ENCODE peak calls at places on chromosomes 3 and 15, in ten cellular contexts. U, W, F, K, Q, L, X, N, J and O are unnamed samples.

GRCh38 chr3:161489390-161489789 is 7.2 kb upstream of the OTOL1 start:
- DNase-seq in U (no peak), W (no peak), F (no peak), K (no peak), Q (no peak), L (no peak), X (no peak), N (no peak), J (no peak), O (no peak)

GRCh38 chr15:92672102-92672501 is 16.5 kb upstream of the FAM174B start:
- DNase-seq in U (no peak), W (no peak), F (no peak), K (no peak), Q (no peak), L (no peak), X (no peak), N (no peak), J (no peak), O (no peak)

GRCh38 chr15:31275331-31276262 is 51.0 kb upstream of the KLF13 start:
- DNase-seq in U (no peak), W (peak), F (no peak), K (no peak), Q (no peak), L (no peak), X (no peak), N (no peak), J (no peak), O (no peak)

GRCh38 chr3:38595393-38595792 is 54.1 kb downstream of the SCN5A start:
- DNase-seq in U (no peak), W (no peak), F (no peak), K (no peak), Q (no peak), L (no peak), X (no peak), N (no peak), J (peak), O (no peak)

GRCh38 chr3:169044341-169045113 is 619.0 kb downstream of the MECOM start:
- DNase-seq in U (peak), W (no peak), F (peak), K (no peak), Q (no peak), L (no peak), X (no peak), N (no peak), J (peak), O (peak)

GRCh38 chr15:39511000-39511914 is 69.6 kb upstream of the THBS1 start:
- DNase-seq in U (peak), W (peak), F (peak), K (peak), Q (no peak), L (no peak), X (no peak), N (no peak), J (peak), O (peak)

GRCh38 chr3:99172736-99173657 is 271.5 kb upstream of the DCBLD2 start:
- DNase-seq in U (peak), W (no peak), F (peak), K (peak), Q (no peak), L (peak), X (no peak), N (peak), J (peak), O (peak)

GRCh38 chr3:13380991-13381390 is 39.1 kb downstream of the NUP210 start:
- DNase-seq in U (no peak), W (no peak), F (peak), K (no peak), Q (no peak), L (no peak), X (no peak), N (no peak), J (no peak), O (no peak)

GRCh38 chr3:64460877-64461276 is 226.9 kb downstream of the ADAMTS9 start:
- DNase-seq in U (peak), W (no peak), F (peak), K (peak), Q (no peak), L (no peak), X (no peak), N (no peak), J (peak), O (peak)

GRCh38 chr15:67198157-67198754 is 56.2 kb downstream of the AAGAB start:
- DNase-seq in U (no peak), W (no peak), F (no peak), K (no peak), Q (peak), L (no peak), X (no peak), N (no peak), J (no peak), O (no peak)

GRCh38 chr3:48926425-48927392 is 8.1 kb downstream of the ARIH2 start:
- DNase-seq in U (no peak), W (no peak), F (no peak), K (no peak), Q (no peak), L (no peak), X (no peak), N (peak), J (peak), O (no peak)

GRCh38 chr3:98812851-98813374 is 49.8 kb downstream of the ST3GAL6 start:
- DNase-seq in U (no peak), W (no peak), F (peak), K (no peak), Q (no peak), L (no peak), X (no peak), N (peak), J (peak), O (peak)

GRCh38 chr15:42919794-42920280 is 741 bp downstream of the TTBK2 start:
- DNase-seq in U (peak), W (peak), F (peak), K (no peak), Q (no peak), L (peak), X (peak), N (no peak), J (peak), O (peak)

GRCh38 chr3:123444023-123444422 is 4.9 kb downstream of the ADCY5 start:
- DNase-seq in U (no peak), W (no peak), F (no peak), K (no peak), Q (no peak), L (no peak), X (no peak), N (no peak), J (peak), O (peak)

GRCh38 chr3:102265720-102266119 is 169.1 kb upstream of the ZPLD1 start:
- DNase-seq in U (peak), W (no peak), F (no peak), K (no peak), Q (no peak), L (no peak), X (no peak), N (no peak), J (peak), O (no peak)

GRCh38 chr3:57397175-57398026 is 104.9 kb upstream of the ASB14 start:
- DNase-seq in U (peak), W (no peak), F (peak), K (peak), Q (peak), L (peak), X (peak), N (peak), J (peak), O (peak)

GRCh38 chr3:190081387-190081786 is 39.3 kb downstream of the P3H2 start:
- DNase-seq in U (no peak), W (no peak), F (no peak), K (no peak), Q (no peak), L (no peak), X (no peak), N (no peak), J (no peak), O (no peak)

GRCh38 chr3:156658732-156659090 is 15.7 kb upstream of the TIPARP start:
- DNase-seq in U (no peak), W (no peak), F (no peak), K (no peak), Q (no peak), L (no peak), X (no peak), N (no peak), J (no peak), O (no peak)

GRCh38 chr15:40511093-40511471 is 40.3 kb downstream of the CHST14 start:
- DNase-seq in U (no peak), W (no peak), F (no peak), K (no peak), Q (no peak), L (no peak), X (no peak), N (no peak), J (peak), O (no peak)

GRCh38 chr3:149120051-149120972 is 9.1 kb upstream of the HPS3 start:
- DNase-seq in U (peak), W (no peak), F (peak), K (peak), Q (peak), L (no peak), X (no peak), N (peak), J (peak), O (peak)

GRCh38 chr3:138367326-138367850 is 19.0 kb downstream of the MRAS start:
- DNase-seq in U (no peak), W (no peak), F (no peak), K (no peak), Q (no peak), L (no peak), X (no peak), N (no peak), J (no peak), O (no peak)

GRCh38 chr3:113614402-113614801 is 82.0 kb downstream of the USF3 start:
- DNase-seq in U (no peak), W (no peak), F (no peak), K (no peak), Q (no peak), L (no peak), X (peak), N (no peak), J (no peak), O (no peak)

GRCh38 chr3:161879470-161879869 is 382.9 kb downstream of the OTOL1 start:
- DNase-seq in U (no peak), W (no peak), F (no peak), K (no peak), Q (no peak), L (no peak), X (no peak), N (no peak), J (no peak), O (no peak)

GRCh38 chr15:25381579-25381978 is 57.2 kb downstream of the UBE3A start:
- DNase-seq in U (no peak), W (no peak), F (no peak), K (no peak), Q (no peak), L (no peak), X (no peak), N (no peak), J (no peak), O (no peak)

GRCh38 chr3:61445924-61446323 is 115.4 kb upstream of the PTPRG start:
- DNase-seq in U (no peak), W (no peak), F (no peak), K (no peak), Q (no peak), L (no peak), X (no peak), N (no peak), J (no peak), O (no peak)

GRCh38 chr3:141231101-141231922 is at the start of gene PXYLP1:
- DNase-seq in U (peak), W (peak), F (peak), K (peak), Q (peak), L (peak), X (peak), N (peak), J (peak), O (peak)
- TF ChIP-seq CTCF in U (peak), W (peak), F (peak), K (peak), Q (peak), L (peak), X (peak), N (peak), J (peak), O (peak)

GRCh38 chr3:52225452-52226228 is at the start of gene TLR9:
- DNase-seq in U (no peak), W (no peak), F (no peak), K (no peak), Q (peak), L (peak), X (no peak), N (no peak), J (no peak), O (no peak)

GRCh38 chr3:52227766-52228165 is 2.3 kb upstream of the TLR9 start:
- DNase-seq in U (no peak), W (no peak), F (no peak), K (no peak), Q (no peak), L (no peak), X (no peak), N (no peak), J (no peak), O (no peak)

GRCh38 chr3:52226229-52226817 is 878 bp upstream of the TLR9 start:
- DNase-seq in U (no peak), W (no peak), F (no peak), K (no peak), Q (no peak), L (no peak), X (no peak), N (no peak), J (no peak), O (no peak)

GRCh38 chr3:52228266-52228665 is 2.8 kb upstream of the TLR9 start:
- DNase-seq in U (no peak), W (no peak), F (no peak), K (no peak), Q (no peak), L (no peak), X (no peak), N (no peak), J (no peak), O (no peak)

DNA sequence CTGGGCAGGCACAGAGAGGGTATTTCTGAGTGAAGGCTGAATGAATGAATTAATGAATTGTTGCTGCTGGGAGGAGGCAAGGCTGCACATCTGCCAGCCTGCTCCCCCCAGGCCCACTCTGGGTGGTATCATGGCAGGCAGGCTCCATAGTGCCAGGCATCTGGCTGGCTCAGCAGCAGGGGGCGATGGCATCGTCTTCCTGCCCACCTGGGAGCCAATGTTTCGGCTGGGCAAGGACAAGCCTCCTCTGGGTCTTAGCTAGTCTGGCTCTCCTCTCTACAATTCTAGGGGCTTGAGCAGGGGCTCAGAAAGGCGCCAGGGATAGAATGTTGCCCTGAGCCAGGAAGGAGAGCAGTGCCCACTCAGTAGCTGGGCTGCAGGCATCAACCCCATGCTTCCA is 1.7 kb upstream of the TLR9 start:
- DNase-seq in U (no peak), W (no peak), F (no peak), K (no peak), Q (no peak), L (peak), X (no peak), N (no peak), J (no peak), O (no peak)
- TF ChIP-seq CTCF in U (no peak), W (no peak), F (no peak), K (no peak), Q (no peak), L (peak), X (no peak), N (no peak), J (no peak), O (peak)

GRCh38 chr3:65785065-65785645 is 253.6 kb downstream of the MAGI1 start:
- DNase-seq in U (peak), W (no peak), F (peak), K (peak), Q (no peak), L (no peak), X (no peak), N (peak), J (peak), O (peak)
- TF ChIP-seq CTCF in U (peak), W (peak), F (peak), K (peak), Q (peak), L (peak), X (peak), N (peak), J (peak), O (peak)

DNA sequence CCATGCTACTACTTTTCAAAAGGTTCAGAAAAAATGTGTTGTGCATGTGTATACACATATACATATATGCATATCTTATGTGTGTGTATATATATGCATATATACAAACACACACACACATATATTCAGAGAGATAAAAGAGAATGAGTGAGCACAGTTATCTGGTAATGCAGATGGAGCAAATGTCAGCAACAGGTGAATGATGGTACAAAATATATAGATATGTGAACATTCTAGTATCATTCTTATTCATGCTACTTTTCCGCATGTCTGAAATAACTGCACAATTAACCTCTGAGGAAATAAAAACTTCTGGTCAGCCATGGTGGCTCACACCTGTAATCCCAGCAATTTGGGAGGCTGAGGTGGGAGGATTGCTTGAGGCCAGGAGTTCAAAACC is 222.6 kb upstream of the NANOGP8 start:
- DNase-seq in U (no peak), W (no peak), F (no peak), K (no peak), Q (no peak), L (no peak), X (no peak), N (no peak), J (no peak), O (no peak)
- TF ChIP-seq CTCF in U (no peak), W (no peak), F (no peak), K (no peak), Q (no peak), L (no peak), X (no peak), N (no peak), J (no peak), O (no peak)